ENCODE peak calls at places on chromosomes 5 and 9, in eight cellular contexts. L, P, H, B, S, R, F and I are unnamed samples.

GRCh38 chr9:76403352-76403751 is 9.1 kb upstream of the RFK start:
- DNase-seq in B (no peak), S (peak; percentile 11), H (peak; percentile 83), F (peak; percentile 55), L (peak; percentile 57), R (no peak), P (peak; percentile 90), I (no peak)

GRCh38 chr9:38224941-38225340 is 155.9 kb upstream of the SHB start:
- DNase-seq in P (no peak), F (no peak), B (no peak), S (no peak), L (no peak), R (peak; percentile 33), H (no peak), I (no peak)

GRCh38 chr9:33106827-33107621 is 30.6 kb upstream of the SMU1 start:
- DNase-seq in F (no peak), B (no peak), L (no peak), P (peak; percentile 86), H (peak; percentile 93), S (peak; percentile 46), R (no peak), I (no peak)

GRCh38 chr5:125002727-125003598 is 256.5 kb upstream of the ZNF608 start:
- DNase-seq in L (no peak), H (no peak), F (peak; percentile 55), B (no peak), P (no peak), R (no peak), S (peak; percentile 67), I (no peak)

GRCh38 chr9:127972316-127972871 is 8.4 kb downstream of the EEIG1 start:
- DNase-seq in L (no peak), S (no peak), B (no peak), F (no peak), R (no peak), H (peak; percentile 72), P (no peak), I (peak; percentile 81)

GRCh38 chr5:153256-153655 is 38.0 kb upstream of the LRRC14B start:
- DNase-seq in S (no peak), F (no peak), H (peak; percentile 90), R (no peak), B (peak; percentile 4), P (peak; percentile 48), L (no peak), I (no peak)

GRCh38 chr5:28499764-28500290 is 1461.4 kb upstream of the CDH9 start:
- DNase-seq in F (no peak), P (no peak), S (no peak), R (no peak), H (no peak), B (no peak), L (no peak), I (no peak)

GRCh38 chr5:33205070-33205469 is 235.7 kb upstream of the TARS1 start:
- DNase-seq in F (no peak), R (no peak), S (no peak), L (no peak), B (no peak), H (no peak), P (no peak), I (no peak)

GRCh38 chr5:160507181-160507811 is 85.6 kb downstream of the PTTG1 start:
- DNase-seq in B (no peak), L (no peak), H (no peak), R (no peak), F (no peak), P (peak; percentile 86), S (no peak), I (peak; percentile 21)

GRCh38 chr5:138632900-138633489 is 57.8 kb upstream of the HSPA9 start:
- DNase-seq in R (peak; percentile 73), S (peak; percentile 98), F (peak; percentile 51), B (peak; percentile 62), H (peak; percentile 85), L (no peak), P (peak; percentile 90), I (peak; percentile 36)

GRCh38 chr9:136208675-136209074 is 3.7 kb upstream of the LHX3 start:
- DNase-seq in S (no peak), L (no peak), R (no peak), P (no peak), B (no peak), F (no peak), H (peak; percentile 86), I (no peak)

GRCh38 chr5:96408841-96409458 is 24.1 kb downstream of the PCSK1 start:
- DNase-seq in L (no peak), S (no peak), F (no peak), R (no peak), B (no peak), P (peak; percentile 3), H (peak; percentile 13), I (no peak)

GRCh38 chr5:179153341-179153901 is 93.2 kb downstream of the ZNF354C start:
- DNase-seq in P (no peak), R (peak; percentile 52), B (no peak), F (no peak), H (peak; percentile 38), S (no peak), L (no peak), I (no peak)

GRCh38 chr9:71691036-71691435 is 77.3 kb downstream of the CEMIP2 start:
- DNase-seq in B (no peak), L (no peak), S (no peak), F (no peak), R (no peak), H (no peak), P (no peak), I (no peak)

DNA sequence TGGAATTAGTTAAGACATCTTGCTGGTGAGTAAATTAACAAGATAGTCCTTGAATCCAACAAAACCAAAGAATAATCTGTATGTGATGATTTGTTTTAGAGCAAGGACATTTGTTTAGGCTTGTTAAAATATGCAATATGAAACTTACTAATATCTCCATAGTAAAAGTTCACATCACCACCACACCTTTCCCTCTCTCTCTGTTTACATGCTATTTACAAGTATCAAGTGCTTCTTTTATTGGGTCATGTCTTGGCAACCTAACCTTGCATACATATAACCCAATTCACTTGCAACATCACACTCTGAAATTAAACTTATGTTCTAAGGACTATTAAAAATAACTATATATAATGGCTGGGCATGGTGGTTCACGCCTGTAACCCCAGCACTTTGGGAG is 161.3 kb downstream of the CCDC192 start:
- DNase-seq in S (no peak), F (no peak), B (no peak), L (no peak), R (no peak), H (no peak), P (no peak), I (no peak)
- H3K27ac ChIP-seq in S (no peak overlapping the region), F (no peak overlapping the region), B (no peak overlapping the region), L (no peak overlapping the region), R (no peak overlapping the region), H (no peak overlapping the region), P (no peak overlapping the region), I (no peak overlapping the region)

GRCh38 chr5:172430354-172430753 is 24.0 kb downstream of the SH3PXD2B start:
- DNase-seq in F (no peak), H (no peak), B (no peak), S (no peak), L (no peak), P (no peak), R (no peak), I (no peak)
- H3K27ac ChIP-seq in F (no peak overlapping the region), H (peak overlapping the region; percentile 88), B (no peak overlapping the region), S (no peak overlapping the region), L (no peak overlapping the region), P (peak overlapping the region; percentile 88), R (peak overlapping the region; percentile 78), I (peak overlapping the region; percentile 57)

DNA sequence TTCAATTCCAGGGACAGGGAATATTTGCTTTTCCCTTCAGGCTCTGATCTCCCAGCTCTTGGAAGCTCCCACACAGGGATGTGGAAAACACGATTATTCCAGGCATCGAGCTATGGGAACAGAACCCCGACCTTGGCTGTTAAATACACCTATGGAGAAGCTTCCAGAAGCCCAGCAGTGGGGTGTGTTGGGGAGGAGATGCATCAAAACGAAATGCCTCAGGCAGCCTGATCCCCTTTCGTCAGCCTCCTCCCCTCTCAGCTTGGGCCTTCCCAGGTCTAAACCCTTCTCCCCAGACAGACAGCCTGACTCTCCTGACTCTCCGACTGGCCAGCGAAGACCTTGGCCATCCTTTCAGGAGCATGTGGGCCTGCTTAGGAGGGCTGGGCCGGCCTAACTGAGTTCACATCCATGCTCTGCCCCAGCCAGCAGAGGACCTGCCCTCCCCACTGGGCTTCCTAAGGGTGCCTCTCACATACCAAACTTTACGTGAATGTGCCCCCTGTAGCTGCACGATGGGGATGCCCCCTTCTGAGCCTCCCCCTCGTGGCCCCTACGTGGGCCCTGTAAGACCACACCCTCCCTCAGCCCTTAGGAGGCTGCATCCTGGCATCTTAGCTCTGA is 54.5 kb downstream of the NEURL1B start:
- DNase-seq in R (no peak), B (no peak), P (no peak), F (no peak), H (peak; percentile 13), L (no peak), S (no peak), I (no peak)
- H3K27ac ChIP-seq in R (peak overlapping the region; percentile 26), B (no peak overlapping the region), P (no peak overlapping the region), F (no peak overlapping the region), H (no peak overlapping the region), L (no peak overlapping the region), S (no peak overlapping the region), I (no peak overlapping the region)

DNA sequence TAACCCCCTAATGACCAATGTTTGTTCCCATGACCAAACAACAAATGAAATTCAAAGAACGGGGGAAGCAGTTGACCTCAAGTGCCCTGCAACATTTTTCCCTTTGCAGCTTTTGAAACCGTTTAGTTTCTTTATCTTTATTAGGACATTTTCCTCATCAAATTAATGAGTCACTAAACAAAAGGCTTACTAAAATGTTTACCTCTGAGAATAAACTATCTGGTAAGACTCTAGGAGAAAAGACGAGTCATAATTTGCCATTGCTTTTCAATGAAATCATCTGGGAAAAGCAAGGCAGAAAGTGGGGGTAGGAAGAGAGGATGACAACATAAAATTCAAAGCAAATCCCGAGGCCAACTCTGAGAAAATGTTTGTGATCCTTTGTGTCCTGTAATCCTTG is 57.3 kb downstream of the LHFPL2 start:
- DNase-seq in S (no peak), B (no peak), L (no peak), P (peak; percentile 93), F (no peak), R (no peak), H (peak; percentile 78), I (no peak)
- H3K27ac ChIP-seq in S (no peak overlapping the region), B (no peak overlapping the region), L (no peak overlapping the region), P (peak overlapping the region; percentile 81), F (peak overlapping the region; percentile 84), R (no peak overlapping the region), H (peak overlapping the region; percentile 93), I (peak overlapping the region; percentile 50)